ENCODE peak calls at places on chromosomes 2 and 18, in four cellular contexts. N is Ammon's horn, T is left cardiac atrium, H is NCI-H345. R is an unnamed sample.

GRCh38 chr18:74861154-74861553 is 263.5 kb downstream of the ZNF407 start:
- DNase-seq in N (peak), T (no peak), H (no peak), R (no peak)

GRCh38 chr2:237156131-237156856 is 70.6 kb downstream of the COPS8 start:
- DNase-seq in N (peak), T (peak), H (no peak), R (no peak)

GRCh38 chr2:200338692-200339091 is 32.2 kb downstream of the SPATS2L start:
- DNase-seq in N (peak), T (no peak), H (no peak), R (no peak)

GRCh38 chr2:100482741-100483140 is 12.5 kb downstream of the NMS start:
- DNase-seq in N (no peak), T (no peak), H (no peak), R (peak)

GRCh38 chr2:227125506-227125905 is 38.5 kb downstream of the COL4A4 start:
- DNase-seq in N (no peak), T (no peak), H (no peak), R (no peak)

GRCh38 chr2:109098251-109098920 is 30.6 kb upstream of the SH3RF3 start:
- DNase-seq in N (no peak), T (no peak), H (no peak), R (no peak)

GRCh38 chr2:236731767-236732580 is 162.3 kb downstream of the ACKR3 start:
- DNase-seq in N (peak), T (peak), H (no peak), R (peak)

GRCh38 chr2:28716265-28716865 is 35.3 kb upstream of the PPP1CB start:
- DNase-seq in N (peak), T (peak), H (peak), R (peak)